ENCODE peak calls at places on chromosomes 4 and X, in eight cellular contexts. G is MM.1S, V is GM12878, I is GM23338, H is A549, C is psoas muscle, F is heart left ventricle, J is HL-60. E is an unnamed sample.

GRCh38 chr4:165009493-165010227 is 22.1 kb upstream of the TRIM60 start:
- DNase-seq in I (no peak), H (no peak), F (no peak), C (no peak), J (no peak), V (no peak), G (peak; percentile 21), E (no peak)

GRCh38 chrX:32804034-32804433 is 407.3 kb downstream of the DMD start:
- DNase-seq in C (no peak), I (no peak), V (no peak), H (no peak), F (no peak), G (no peak), J (no peak), E (no peak)

GRCh38 chr4:105751718-105752299 is 43.2 kb downstream of the GSTCD start:
- DNase-seq in J (no peak), V (no peak), H (no peak), G (no peak), C (no peak), I (no peak), F (no peak), E (no peak)

GRCh38 chr4:100591156-100591876 is 73.5 kb upstream of the EMCN start:
- DNase-seq in F (peak; percentile 57), V (no peak), H (no peak), G (no peak), C (no peak), J (no peak), I (no peak), E (no peak)

GRCh38 chrX:1323315-1323714 is 13.3 kb upstream of the IL3RA start:
- DNase-seq in H (peak; percentile 84), I (peak; percentile 85), G (peak; percentile 52), C (no peak), F (peak; percentile 42), J (no peak), V (peak; percentile 55), E (peak; percentile 94)

GRCh38 chr4:40486534-40486933 is 143.1 kb downstream of the RBM47 start:
- DNase-seq in F (no peak), H (peak; percentile 52), V (no peak), I (no peak), C (no peak), J (peak; percentile 37), G (no peak), E (no peak)

GRCh38 chr4:184437988-184438774 is 36.2 kb downstream of the IRF2 start:
- DNase-seq in H (no peak), C (no peak), F (no peak), V (no peak), J (no peak), G (no peak), I (no peak), E (no peak)

GRCh38 chrX:47662144-47662657 is 3.2 kb upstream of the UXT start:
- DNase-seq in J (no peak), G (no peak), I (no peak), C (no peak), H (peak; percentile 49), V (no peak), F (peak; percentile 46), E (no peak)

GRCh38 chrX:134600714-134601113 is 57.6 kb downstream of the PLAC1 start:
- DNase-seq in G (no peak), H (no peak), F (no peak), C (no peak), V (no peak), J (peak; percentile 4), I (no peak), E (no peak)

GRCh38 chrX:77564824-77565223 is 117.6 kb downstream of the FGF16 start:
- DNase-seq in I (no peak), J (no peak), F (no peak), V (no peak), H (no peak), G (no peak), C (no peak), E (no peak)

GRCh38 chr4:20248155-20248558 is 3.5 kb upstream of the SLIT2 start:
- DNase-seq in I (peak; percentile 71), C (no peak), F (no peak), J (no peak), V (no peak), G (peak; percentile 43), H (no peak), E (no peak)

GRCh38 chr4:98446499-98447375 is 185.6 kb downstream of the RAP1GDS1 start:
- DNase-seq in F (no peak), I (no peak), C (peak; percentile 50), G (peak; percentile 10), H (no peak), V (peak; percentile 61), J (peak; percentile 42), E (no peak)

GRCh38 chrX:98231003-98231402 is 1347.3 kb downstream of the RPA4 start:
- DNase-seq in F (no peak), H (no peak), G (no peak), J (no peak), V (no peak), C (no peak), I (no peak), E (no peak)

GRCh38 chr4:125650557-125650956 is 335.8 kb downstream of the FAT4 start:
- DNase-seq in J (no peak), G (no peak), F (no peak), C (no peak), H (no peak), V (no peak), I (no peak), E (no peak)

GRCh38 chrX:148784859-148785655 is 284.6 kb downstream of the AFF2 start:
- DNase-seq in F (no peak), G (no peak), I (peak; percentile 16), C (no peak), V (no peak), J (no peak), H (no peak), E (peak; percentile 47)

GRCh38 chr4:53943345-53944085 is 120.9 kb downstream of the CHIC2 start:
- DNase-seq in H (peak; percentile 9), I (no peak), V (no peak), C (no peak), F (no peak), J (no peak), G (no peak), E (no peak)

GRCh38 chrX:152821145-152821765 is 9.3 kb downstream of the CETN2 start:
- DNase-seq in V (no peak), J (no peak), C (no peak), H (peak; percentile 54), I (peak; percentile 74), G (peak; percentile 21), F (no peak), E (peak; percentile 86)

GRCh38 chr4:93495346-93495745 is 333.2 kb upstream of the ATOH1 start:
- DNase-seq in H (no peak), V (no peak), C (no peak), J (no peak), F (no peak), I (no peak), G (no peak), E (no peak)
- TF ChIP-seq CTCF in H (no peak), V (no peak), C (no peak), J (no peak), F (no peak), I (no peak), G (no peak), E (no peak)

GRCh38 chr4:7924163-7924562 is 15.5 kb downstream of the AFAP1 start:
- DNase-seq in I (no peak), F (no peak), G (no peak), C (no peak), V (no peak), J (no peak), H (no peak), E (no peak)

GRCh38 chr4:7915875-7916242 is 23.8 kb downstream of the AFAP1 start:
- DNase-seq in H (no peak), V (no peak), J (no peak), G (no peak), F (no peak), I (no peak), C (no peak), E (no peak)

GRCh38 chr4:7917669-7918068 is 22.0 kb downstream of the AFAP1 start:
- DNase-seq in H (no peak), C (no peak), I (peak; percentile 48), J (no peak), F (no peak), G (no peak), V (no peak), E (no peak)

GRCh38 chr4:7922466-7922865 is 17.2 kb downstream of the AFAP1 start:
- DNase-seq in C (no peak), I (no peak), V (no peak), G (no peak), F (no peak), H (no peak), J (no peak), E (no peak)

DNA sequence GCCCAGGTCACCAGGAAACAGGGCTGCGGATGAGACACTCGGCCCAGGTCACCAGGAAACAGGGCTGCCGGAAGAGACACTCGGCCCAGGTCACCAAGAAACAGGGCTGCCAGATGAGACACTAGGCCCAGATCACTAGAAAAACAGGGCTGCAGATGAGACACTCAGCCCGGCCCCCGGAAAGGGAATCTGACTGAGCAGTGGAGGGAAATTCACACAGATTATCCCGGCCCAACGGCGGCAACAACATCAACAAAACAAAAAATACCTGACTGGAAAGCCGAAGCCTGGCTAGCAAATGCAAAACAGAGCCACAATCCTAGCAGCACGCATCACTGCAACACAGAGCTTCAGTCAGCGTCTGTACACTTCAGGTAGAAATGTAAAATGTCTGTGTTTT is 20.7 kb downstream of the AFAP1 start:
- DNase-seq in G (no peak), F (no peak), V (no peak), H (no peak), J (no peak), I (no peak), C (no peak), E (no peak)
- H3K27ac ChIP-seq in G (no peak overlapping the region), F (no peak overlapping the region), V (no peak overlapping the region), H (peak overlapping the region; percentile 75), J (no peak overlapping the region), I (peak overlapping the region; percentile 60), C (no peak overlapping the region), E (no peak overlapping the region)

GRCh38 chrX:39811391-39811790 is 286.4 kb downstream of the BCOR start:
- DNase-seq in I (no peak), G (no peak), J (no peak), H (no peak), C (peak; percentile 15), F (peak; percentile 57), V (no peak), E (peak; percentile 71)

GRCh38 chrX:39815621-39816020 is 282.1 kb downstream of the BCOR start:
- DNase-seq in H (no peak), V (no peak), G (no peak), J (peak; percentile 30), C (peak; percentile 1), I (peak; percentile 31), F (no peak), E (peak; percentile 71)

GRCh38 chrX:39816871-39817731 is 280.7 kb downstream of the BCOR start:
- DNase-seq in G (no peak), V (no peak), F (no peak), I (peak; percentile 86), J (no peak), C (peak; percentile 47), H (no peak), E (peak; percentile 91)

GRCh38 chrX:39813631-39814246 is 284.0 kb downstream of the BCOR start:
- DNase-seq in F (peak; percentile 87), G (no peak), J (no peak), C (peak; percentile 90), H (peak; percentile 50), I (no peak), V (no peak), E (no peak)

GRCh38 chrX:39814391-39814790 is 283.4 kb downstream of the BCOR start:
- DNase-seq in C (peak; percentile 44), I (peak; percentile 43), G (peak; percentile 22), J (no peak), H (peak; percentile 38), F (no peak), V (no peak), E (no peak)
- TF ChIP-seq CTCF in C (peak; percentile 39), I (peak; percentile 58), G (peak; percentile 46), J (peak; percentile 12), H (peak; percentile 53), F (peak; percentile 46), V (peak; percentile 58), E (peak; percentile 69)

GRCh38 chr4:102828497-102828808 is 1.1 kb upstream of the UBE2D3 start:
- DNase-seq in G (no peak), V (no peak), H (no peak), J (no peak), C (no peak), I (no peak), F (no peak), E (no peak)
- H3K27ac ChIP-seq in G (peak overlapping the region; percentile 100), V (peak overlapping the region; percentile 99), H (peak overlapping the region; percentile 100), J (peak overlapping the region; percentile 99), C (peak overlapping the region; percentile 100), I (peak overlapping the region; percentile 97), F (peak overlapping the region; percentile 100), E (peak overlapping the region; percentile 100)